ENCODE peak calls at places on chromosomes 5 and 9, in ten cellular contexts. W is K562, U is Panc1, M is cardiac fibroblast, I is choroid plexus epithelial cell, N is tibial nerve, G is adrenal gland, A is astrocyte of the spinal cord, T is cardiac muscle cell, Y is psoas muscle. B is an unnamed sample.
A peak's percentile ranks its signal among the peaks of the same experiment; 100 is the strongest.

GRCh38 chr9:93958875-93959682 is 3.9 kb upstream of the BARX1 start:
- DNase-seq in Y (no peak), T (peak; percentile 64), U (no peak), N (no peak), G (no peak), M (peak; percentile 37), W (no peak), A (peak; percentile 18), I (peak; percentile 26), B (no peak)

GRCh38 chr5:40198736-40199135 is 481.0 kb upstream of the PTGER4 start:
- DNase-seq in W (no peak), G (no peak), M (no peak), A (peak; percentile 54), T (peak; percentile 8), U (no peak), N (no peak), I (peak; percentile 7), Y (no peak), B (no peak)

GRCh38 chr9:117938086-117938485 is 233.9 kb downstream of the TLR4 start:
- DNase-seq in Y (no peak), M (no peak), A (no peak), T (no peak), W (no peak), G (no peak), I (no peak), U (no peak), N (no peak), B (no peak)

GRCh38 chr5:124398471-124398870 is 348.0 kb downstream of the ZNF608 start:
- DNase-seq in A (no peak), W (no peak), U (no peak), T (no peak), I (no peak), G (no peak), Y (no peak), N (no peak), M (no peak), B (no peak)

GRCh38 chr5:59301727-59302126 is 591.8 kb downstream of the PDE4D start:
- DNase-seq in W (no peak), Y (no peak), N (no peak), U (no peak), A (no peak), I (no peak), M (no peak), G (no peak), T (no peak), B (no peak)

GRCh38 chr9:129278391-129279237 is 100.6 kb upstream of the IER5L start:
- DNase-seq in I (peak; percentile 33), M (peak; percentile 37), G (peak; percentile 9), N (no peak), W (peak; percentile 54), U (no peak), T (no peak), Y (no peak), A (peak; percentile 13), B (peak; percentile 75)

GRCh38 chr5:32842798-32843531 is 131.8 kb downstream of the NPR3 start:
- DNase-seq in T (no peak), G (no peak), M (no peak), U (no peak), Y (no peak), N (no peak), W (no peak), I (no peak), A (no peak), B (no peak)

GRCh38 chr5:91703128-91703527 is 320.0 kb upstream of the ARRDC3 start:
- DNase-seq in N (no peak), W (no peak), A (no peak), I (no peak), T (no peak), U (no peak), Y (no peak), M (no peak), G (no peak), B (no peak)

GRCh38 chr5:90135979-90136378 is 273.6 kb downstream of the CETN3 start:
- DNase-seq in G (no peak), N (no peak), A (no peak), M (no peak), I (no peak), W (peak; percentile 17), T (no peak), U (no peak), Y (no peak), B (no peak)

GRCh38 chr5:119743927-119744326 is 114.6 kb downstream of the FAM170A start:
- DNase-seq in U (peak; percentile 13), N (no peak), A (no peak), Y (no peak), M (peak; percentile 65), G (no peak), W (peak; percentile 28), T (peak; percentile 44), I (peak; percentile 69), B (peak; percentile 59)

GRCh38 chr9:88920645-88921044 is 70.6 kb upstream of the S1PR3 start:
- DNase-seq in G (no peak), M (no peak), A (no peak), N (no peak), I (no peak), Y (no peak), U (no peak), W (no peak), T (no peak), B (no peak)

GRCh38 chr5:169091396-169091980 is 209.5 kb downstream of the SLIT3 start:
- DNase-seq in I (no peak), T (no peak), N (no peak), M (no peak), U (no peak), A (no peak), W (no peak), G (no peak), Y (no peak), B (no peak)

GRCh38 chr5:2003690-2004365 is 121.1 kb upstream of the IRX4 start:
- DNase-seq in I (no peak), G (no peak), A (no peak), W (no peak), M (no peak), T (no peak), N (no peak), Y (no peak), U (no peak), B (no peak)

GRCh38 chr5:153813871-153814270 is 224.8 kb downstream of the FAM114A2 start:
- DNase-seq in U (no peak), N (no peak), I (no peak), W (no peak), T (no peak), M (peak; percentile 7), G (no peak), A (no peak), Y (no peak), B (no peak)

GRCh38 chr5:169637856-169638190 is 748 bp downstream of the DOCK2 start:
- DNase-seq in N (no peak), I (no peak), T (no peak), M (no peak), A (no peak), W (no peak), G (no peak), Y (no peak), U (no peak), B (no peak)

GRCh38 chr9:92728831-92729734 is 35.5 kb downstream of the BICD2 start:
- DNase-seq in N (no peak), Y (no peak), W (peak; percentile 46), U (no peak), M (peak; percentile 37), G (peak; percentile 18), T (no peak), A (no peak), I (peak; percentile 38), B (no peak)

GRCh38 chr9:136907011-136907914 is 20.9 kb downstream of the TRAF2 start:
- DNase-seq in A (no peak), M (no peak), I (no peak), N (no peak), Y (no peak), G (no peak), T (no peak), W (no peak), U (no peak), B (no peak)

GRCh38 chr9:97919217-97919813 is 3.0 kb downstream of the TRMO start:
- DNase-seq in U (no peak), I (no peak), T (no peak), Y (no peak), A (no peak), G (no peak), M (no peak), W (no peak), N (no peak), B (no peak)

GRCh38 chr5:497090-497489 is 27.2 kb downstream of the SLC9A3 start:
- DNase-seq in W (no peak), T (no peak), N (no peak), G (no peak), Y (no peak), U (no peak), I (no peak), A (no peak), M (no peak), B (no peak)
- H3K4me3 ChIP-seq in W (no peak overlapping the region), T (no peak overlapping the region), N (no peak overlapping the region), G (no peak overlapping the region), Y (no peak overlapping the region), U (no peak overlapping the region), I (no peak overlapping the region), A (no peak overlapping the region), M (no peak overlapping the region), B (no peak overlapping the region)

GRCh38 chr5:16455670-16456069 is 9.9 kb downstream of the ZNF622 start:
- DNase-seq in G (no peak), N (no peak), A (no peak), U (no peak), T (peak; percentile 6), W (no peak), Y (no peak), I (no peak), M (no peak), B (no peak)
- H3K4me3 ChIP-seq in G (no peak overlapping the region), N (no peak overlapping the region), A (no peak overlapping the region), U (no peak overlapping the region), T (no peak overlapping the region), W (no peak overlapping the region), Y (no peak overlapping the region), I (no peak overlapping the region), M (no peak overlapping the region), B (no peak overlapping the region)

DNA sequence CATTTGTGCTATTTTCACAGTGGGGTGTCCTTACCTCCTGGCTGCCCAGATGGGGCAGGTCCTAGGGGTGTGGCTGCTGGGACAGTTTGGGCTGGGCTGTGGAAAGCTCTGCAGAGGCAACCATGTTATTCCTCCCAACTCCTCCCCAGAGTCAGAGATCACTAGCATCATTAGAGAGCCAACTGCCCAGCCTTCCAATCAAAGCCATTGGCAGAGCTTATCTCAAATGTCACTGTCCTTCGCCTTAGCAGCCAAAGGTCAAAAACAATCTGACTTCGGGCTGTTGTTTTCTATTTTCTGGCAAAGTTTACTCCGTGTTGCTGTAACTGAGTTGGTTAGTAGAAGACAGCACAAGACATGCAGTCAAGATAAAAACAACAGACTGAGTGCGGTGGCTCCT is 33.5 kb upstream of the HRH2 start:
- DNase-seq in M (no peak), N (no peak), U (no peak), T (no peak), W (no peak), A (no peak), I (no peak), Y (no peak), G (no peak), B (no peak)
- H3K4me3 ChIP-seq in M (no peak overlapping the region), N (no peak overlapping the region), U (no peak overlapping the region), T (no peak overlapping the region), W (no peak overlapping the region), A (no peak overlapping the region), I (no peak overlapping the region), Y (no peak overlapping the region), G (no peak overlapping the region), B (no peak overlapping the region)

DNA sequence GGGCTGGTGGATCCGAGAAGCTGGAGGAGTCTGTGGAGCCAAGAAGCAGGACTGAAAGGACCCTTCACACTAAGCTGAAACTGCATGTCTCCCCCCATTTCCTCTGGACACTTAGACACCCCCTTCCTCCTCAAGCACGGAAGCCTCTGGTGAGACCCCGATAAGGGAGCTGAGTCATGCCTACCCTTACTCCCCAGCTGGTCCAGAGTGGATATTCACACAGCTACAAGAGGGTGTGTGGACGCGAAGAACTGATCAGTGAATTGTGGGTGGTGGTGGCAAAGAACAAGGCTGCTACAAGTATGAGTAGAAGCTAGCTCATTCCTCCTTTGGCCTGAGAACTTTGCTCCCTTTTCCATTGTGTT is 4.3 kb downstream of the TLN1 start:
- DNase-seq in G (no peak), U (no peak), W (peak; percentile 56), N (no peak), I (no peak), M (no peak), Y (no peak), A (no peak), T (no peak), B (no peak)
- H3K4me3 ChIP-seq in G (no peak overlapping the region), U (no peak overlapping the region), W (peak overlapping the region; percentile 85), N (peak overlapping the region; percentile 85), I (peak overlapping the region; percentile 46), M (peak overlapping the region; percentile 39), Y (peak overlapping the region; percentile 82), A (peak overlapping the region; percentile 38), T (peak overlapping the region; percentile 10), B (no peak overlapping the region)

B was measured in HCT116.